ENCODE peak calls at places on chromosomes 11 and 22, in eight cellular contexts. L is IMR-90, Z is lung, D is kidney, O is brain microvascular endothelial cell, R is psoas muscle, W is colonic mucosa, Q is AG09309. S is an unnamed sample.

GRCh38 chr11:108693852-108694251 is 29.0 kb downstream of the DDX10 start:
- DNase-seq in L (peak; percentile 63), D (no peak), R (no peak), O (peak; percentile 77), W (no peak), Z (no peak), Q (no peak), S (no peak)

GRCh38 chr11:29231991-29232390 is 784.8 kb downstream of the KCNA4 start:
- DNase-seq in Q (peak; percentile 5), W (no peak), D (no peak), R (no peak), O (no peak), L (peak; percentile 43), Z (no peak), S (no peak)

GRCh38 chr22:30246962-30247376 is 410 bp upstream of the LIF start:
- DNase-seq in W (peak; percentile 87), Q (no peak), D (no peak), R (no peak), O (no peak), Z (no peak), L (no peak), S (peak; percentile 80)

GRCh38 chr11:73299751-73300150 is 8.3 kb upstream of the ARHGEF17 start:
- DNase-seq in L (no peak), Q (no peak), D (peak; percentile 29), R (peak; percentile 19), W (no peak), O (no peak), Z (no peak), S (peak; percentile 66)

GRCh38 chr11:83661491-83662350 is 375.6 kb upstream of the CCDC90B start:
- DNase-seq in D (no peak), L (no peak), Q (no peak), W (no peak), O (no peak), R (no peak), Z (no peak), S (no peak)

GRCh38 chr11:68282141-68282860 is 10.5 kb upstream of the C11orf24 start:
- DNase-seq in L (no peak), R (no peak), W (no peak), D (no peak), Z (no peak), O (no peak), Q (no peak), S (no peak)

GRCh38 chr22:44276706-44277403 is 35.9 kb downstream of the SHISAL1 start:
- DNase-seq in Z (no peak), W (no peak), Q (no peak), R (peak; percentile 6), L (no peak), O (no peak), D (peak; percentile 39), S (peak; percentile 62)

GRCh38 chr11:102187416-102188125 is 77.3 kb downstream of the YAP1 start:
- DNase-seq in L (peak; percentile 35), D (no peak), Z (no peak), Q (no peak), W (no peak), O (no peak), R (no peak), S (no peak)

GRCh38 chr22:45317551-45318167 is 7.9 kb downstream of the FAM118A start:
- DNase-seq in Z (no peak), D (no peak), L (peak; percentile 37), R (peak; percentile 74), Q (peak; percentile 10), W (peak; percentile 75), O (peak; percentile 32), S (no peak)

GRCh38 chr11:132142102-132142501 is 771.7 kb downstream of the NTM start:
- DNase-seq in R (no peak), W (no peak), Q (no peak), L (no peak), Z (no peak), O (no peak), D (no peak), S (no peak)

GRCh38 chr22:49235463-49236300 is 592.0 kb downstream of the BRD1 start:
- DNase-seq in R (no peak), D (no peak), Z (peak; percentile 18), O (no peak), Q (no peak), W (peak; percentile 57), L (no peak), S (peak; percentile 57)

GRCh38 chr11:108620958-108621772 is 27.6 kb upstream of the EXPH5 start:
- DNase-seq in Z (no peak), D (no peak), Q (no peak), W (no peak), O (no peak), L (peak; percentile 10), R (no peak), S (no peak)

GRCh38 chr11:114233755-114234154 is 62.4 kb upstream of the NNMT start:
- DNase-seq in D (no peak), Z (no peak), R (no peak), W (no peak), L (peak; percentile 0), O (no peak), Q (no peak), S (no peak)

GRCh38 chr11:59545179-59546020 is 34.1 kb downstream of the OR4D9 start:
- DNase-seq in R (no peak), L (peak; percentile 44), Z (no peak), W (no peak), D (no peak), O (peak; percentile 92), Q (no peak), S (no peak)

GRCh38 chr11:59544869-59545178 is 33.5 kb downstream of the OR4D9 start:
- DNase-seq in O (no peak), R (no peak), Q (no peak), Z (no peak), D (no peak), W (no peak), L (no peak), S (no peak)

DNA sequence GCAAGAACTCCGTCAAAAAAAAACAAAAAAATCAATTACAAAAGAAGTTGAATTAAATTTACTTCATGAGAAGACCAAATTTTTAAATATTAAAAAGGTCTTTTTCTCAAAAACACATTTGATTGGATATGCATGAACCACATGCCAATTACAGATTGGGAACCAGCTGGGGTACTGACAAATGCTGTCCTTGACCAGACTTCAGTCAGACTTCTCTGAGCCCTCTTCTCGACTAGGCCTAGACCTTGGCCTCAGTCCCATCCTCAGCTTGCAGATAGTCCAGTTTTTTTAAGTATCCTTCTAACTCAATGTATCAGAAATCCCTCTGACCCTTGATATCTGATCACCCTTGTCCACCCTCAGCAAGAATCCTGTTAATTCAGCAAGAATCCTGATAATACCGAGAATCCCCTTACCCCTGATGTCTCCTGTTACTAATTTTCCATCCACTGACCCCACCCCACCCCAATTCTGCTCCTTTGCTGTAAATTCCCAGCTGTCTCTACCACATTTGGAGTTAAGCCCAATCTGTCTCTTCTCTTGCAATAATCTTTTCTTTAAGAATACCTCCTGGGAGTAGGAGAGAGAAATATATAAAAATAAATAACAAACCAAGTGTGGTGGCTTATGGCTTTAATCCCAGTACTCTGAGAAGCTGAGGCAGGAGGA is 30.9 kb downstream of the OR4D9 start:
- DNase-seq in Z (no peak), D (no peak), O (no peak), L (no peak), W (no peak), Q (no peak), R (no peak), S (no peak)
- TF ChIP-seq CTCF in Z (no peak), D (no peak), O (no peak), L (no peak), W (no peak), Q (no peak), R (no peak), S (no peak)

GRCh38 chr22:39234157-39234793 is 10.5 kb downstream of the PDGFB start:
- DNase-seq in Q (no peak), W (no peak), D (peak; percentile 86), L (no peak), O (peak; percentile 72), Z (no peak), R (peak; percentile 90), S (no peak)
- TF ChIP-seq CTCF in Q (no peak), W (no peak), D (no peak), L (no peak), O (peak; percentile 48), Z (no peak), R (peak; percentile 19), S (peak; percentile 45)

GRCh38 chr11:125112235-125112604 is 794 bp upstream of the TMEM218 start:
- DNase-seq in D (no peak), Z (no peak), L (no peak), R (no peak), W (no peak), O (no peak), Q (no peak), S (no peak)

GRCh38 chr11:125111341-125112234 is at the start of gene TMEM218:
- DNase-seq in Z (peak; percentile 99), W (peak; percentile 99), O (peak; percentile 99), D (peak; percentile 100), L (peak; percentile 99), R (peak; percentile 100), Q (peak; percentile 97), S (peak; percentile 99)

GRCh38 chr11:125117429-125117828 is 6.0 kb upstream of the TMEM218 start:
- DNase-seq in L (no peak), Q (no peak), W (no peak), O (no peak), Z (no peak), R (no peak), D (no peak), S (no peak)

GRCh38 chr11:125110996-125111340 is 458 bp downstream of the TMEM218 start:
- DNase-seq in O (peak; percentile 4), L (no peak), D (no peak), Z (no peak), Q (no peak), W (no peak), R (no peak), S (no peak)

DNA sequence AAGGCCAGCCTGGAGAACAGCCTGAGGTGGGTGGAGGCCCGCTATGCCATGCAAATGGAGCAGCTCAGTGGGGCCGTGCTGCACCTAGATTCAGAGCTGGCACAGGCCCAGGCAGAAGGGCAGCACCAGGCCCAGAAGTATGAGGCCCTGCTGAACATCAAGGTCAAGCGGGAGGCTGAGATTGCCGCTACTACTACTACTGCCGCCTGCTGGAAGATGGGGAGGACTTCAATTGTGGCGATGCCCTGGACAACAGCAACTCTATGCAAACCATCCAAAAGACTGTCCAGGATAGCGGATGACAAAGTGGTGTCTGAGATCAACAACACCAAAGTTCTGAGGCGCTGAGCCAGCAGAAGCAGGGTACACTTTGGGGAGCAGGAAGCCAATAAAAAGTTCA is 3.1 kb upstream of the TMEM218 start:
- DNase-seq in R (no peak), L (no peak), W (no peak), D (no peak), Z (no peak), O (no peak), Q (no peak), S (no peak)
- TF ChIP-seq CTCF in R (no peak), L (peak; percentile 1), W (no peak), D (no peak), Z (no peak), O (peak; percentile 42), Q (peak; percentile 18), S (no peak)

DNA sequence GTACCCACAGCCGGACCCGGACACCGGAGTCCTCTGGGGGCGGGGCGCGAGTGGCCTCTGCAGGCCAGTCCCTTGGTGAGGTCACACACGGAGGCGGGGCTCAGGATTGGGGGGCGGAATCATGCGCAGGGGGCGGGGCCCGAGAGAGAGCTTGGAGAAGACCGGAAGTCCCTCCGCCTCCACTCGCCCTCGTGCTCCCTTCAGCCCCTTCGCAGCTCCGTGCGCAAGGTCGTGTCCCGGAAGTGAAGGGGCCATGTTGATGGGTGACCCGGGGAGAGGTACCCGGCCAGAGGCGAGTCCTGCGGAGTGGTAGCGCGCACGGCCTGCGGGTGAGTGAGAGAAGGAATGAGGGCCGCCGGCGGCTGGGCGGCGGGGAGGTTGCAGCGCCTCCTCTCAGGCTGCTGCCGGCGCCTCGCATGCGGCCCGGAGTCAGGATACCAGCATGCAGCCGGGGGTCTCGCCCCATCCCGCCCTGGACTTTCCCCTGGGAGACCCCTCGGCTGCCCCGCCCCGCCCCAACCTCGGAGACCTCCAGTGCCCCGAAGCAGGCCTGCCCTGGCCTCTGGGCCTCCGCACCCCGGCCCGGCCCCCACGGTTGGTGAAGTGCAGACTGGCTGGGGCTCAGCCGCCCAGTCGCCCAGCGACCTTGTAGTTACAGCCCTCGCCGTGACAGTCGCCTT is at the start of gene MIEF1:
- DNase-seq in L (peak; percentile 92), W (peak; percentile 99), Q (peak; percentile 67), O (peak; percentile 92), Z (peak; percentile 97), D (peak; percentile 99), R (peak; percentile 99), S (peak; percentile 98)
- TF ChIP-seq CTCF in L (no peak), W (no peak), Q (no peak), O (peak; percentile 11), Z (no peak), D (no peak), R (no peak), S (peak; percentile 60)

S was measured in chondrocyte.